ENCODE peak calls at places on chromosomes 13 and 19, in four cellular contexts. J is uterus, I is foreskin fibroblast, W is heart left ventricle. H is an unnamed sample.

GRCh38 chr13:22499919-22500318 is 680.9 kb upstream of the SGCG start:
- DNase-seq in J (no peak), I (no peak), W (no peak), H (no peak)

GRCh38 chr13:44465318-44465717 is 91.7 kb downstream of the SERP2 start:
- DNase-seq in J (no peak), I (peak; percentile 12), W (no peak), H (no peak)

GRCh38 chr13:48973845-48974431 is 1.8 kb upstream of the FNDC3A start:
- DNase-seq in J (no peak), I (no peak), W (no peak), H (no peak)

GRCh38 chr19:50266041-50266440 is 62.6 kb downstream of the MYH14 start:
- DNase-seq in J (no peak), I (no peak), W (no peak), H (no peak)

GRCh38 chr19:42246143-42246868 is 3.9 kb upstream of the GSK3A start:
- DNase-seq in J (peak; percentile 85), I (peak; percentile 75), W (peak; percentile 83), H (peak; percentile 58)

GRCh38 chr19:41263042-41263849 is 926 bp upstream of the HNRNPUL1 start:
- DNase-seq in J (peak; percentile 61), I (peak; percentile 61), W (peak; percentile 76), H (peak; percentile 58)

GRCh38 chr13:105538346-105538745 is 997.1 kb downstream of the EFNB2 start:
- DNase-seq in J (no peak), I (no peak), W (no peak), H (no peak)

GRCh38 chr13:112466132-112467025 is 90.2 kb downstream of the SPACA7 start:
- DNase-seq in J (no peak), I (no peak), W (peak; percentile 45), H (no peak)

GRCh38 chr13:105410602-105411001 is 1124.9 kb downstream of the EFNB2 start:
- DNase-seq in J (no peak), I (peak; percentile 45), W (peak; percentile 64), H (peak; percentile 39)

GRCh38 chr13:73101608-73102007 is 42.8 kb downstream of the KLF5 start:
- DNase-seq in J (no peak), I (no peak), W (no peak), H (no peak)

GRCh38 chr13:90594694-90595093 is 752.8 kb upstream of the MIR17HG start:
- DNase-seq in J (no peak), I (peak; percentile 8), W (no peak), H (no peak)

DNA sequence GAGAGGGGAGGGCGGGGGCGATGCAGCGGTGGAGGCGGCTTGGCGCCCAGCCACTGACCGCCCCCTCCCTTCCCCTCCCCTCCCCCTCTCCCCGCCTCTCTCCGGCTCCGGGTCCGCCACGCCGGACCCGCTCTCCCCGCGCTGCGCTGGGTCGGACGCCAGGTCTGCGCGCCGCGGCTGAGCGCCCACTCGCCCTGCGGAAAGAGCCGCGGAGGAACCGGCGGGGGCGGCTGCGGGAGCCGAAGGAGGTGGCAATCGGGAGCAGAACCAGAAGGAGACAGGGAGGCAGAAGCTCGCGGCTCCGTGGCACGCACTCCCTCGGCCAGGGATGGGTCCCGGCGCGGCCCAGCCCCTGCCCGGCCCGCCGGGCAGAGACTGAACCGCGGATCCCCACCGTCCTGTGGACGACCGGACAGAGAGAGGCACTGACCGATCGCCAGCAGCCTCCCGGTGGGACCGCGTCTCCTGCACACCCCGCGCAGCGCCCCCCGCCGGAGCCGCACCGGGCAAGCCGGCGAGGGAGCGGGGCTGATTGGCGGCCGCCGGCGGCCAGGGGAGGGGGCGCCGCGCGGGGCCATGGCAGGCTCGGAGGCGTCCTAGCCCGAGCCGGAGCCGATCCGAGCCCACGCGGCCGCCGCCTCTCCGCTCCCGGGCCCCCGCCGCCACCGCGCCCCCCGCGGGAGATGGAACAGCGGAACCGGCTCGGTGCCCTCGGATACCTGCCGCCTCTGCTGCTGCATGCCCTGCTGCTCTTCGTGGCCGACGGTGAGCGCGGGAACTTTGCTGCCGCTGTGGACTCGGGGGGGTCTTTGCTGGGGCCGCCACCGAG is at the start of gene VSTM2B:
- DNase-seq in J (no peak), I (no peak), W (peak; percentile 49), H (no peak)
- H3K4me3 ChIP-seq in J (no peak within 1 kb of the TSS), I (no peak within 1 kb of the TSS), W (peak within 1 kb of the TSS; percentile 35), H (no peak within 1 kb of the TSS)

GRCh38 chr19:710767-711166 is 2.0 kb downstream of the PALM start:
- DNase-seq in J (no peak), I (no peak), W (no peak), H (no peak)
- H3K4me3 ChIP-seq in J (no peak overlapping the region), I (no peak overlapping the region), W (peak overlapping the region; percentile 75), H (no peak overlapping the region)

DNA sequence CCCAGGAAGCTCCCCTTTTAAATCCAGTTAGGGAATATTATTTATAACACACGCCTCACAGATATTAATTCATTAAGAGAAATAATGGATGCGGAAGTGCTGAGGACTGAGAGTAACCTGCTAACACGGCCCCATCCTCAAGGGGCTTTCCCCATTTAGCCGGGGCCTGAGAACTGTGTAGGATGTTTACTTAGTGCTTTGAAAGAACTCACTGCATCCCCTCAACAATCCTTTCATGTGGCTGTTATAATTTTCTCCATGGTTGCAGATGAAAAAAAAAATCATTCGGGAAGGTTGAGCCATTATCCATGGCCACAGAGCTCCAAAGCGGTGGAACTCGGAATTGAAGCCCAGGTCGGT is 98.2 kb downstream of the ING1 start:
- DNase-seq in J (no peak), I (no peak), W (no peak), H (no peak)
- H3K4me3 ChIP-seq in J (no peak overlapping the region), I (no peak overlapping the region), W (peak overlapping the region; percentile 35), H (no peak overlapping the region)

GRCh38 chr13:94712287-94712811 is at the start of gene SOX21:
- DNase-seq in J (no peak), I (no peak), W (no peak), H (no peak)

GRCh38 chr13:94710081-94710809 is 2.1 kb downstream of the SOX21 start:
- DNase-seq in J (no peak), I (no peak), W (no peak), H (no peak)

GRCh38 chr13:94712812-94713555 is 639 bp upstream of the SOX21 start:
- DNase-seq in J (no peak), I (peak; percentile 74), W (no peak), H (no peak)

GRCh38 chr13:94710881-94711560 is 1.3 kb downstream of the SOX21 start:
- DNase-seq in J (no peak), I (no peak), W (no peak), H (no peak)

GRCh38 chr13:94711561-94712286 is 621 bp downstream of the SOX21 start:
- DNase-seq in J (no peak), I (peak; percentile 24), W (no peak), H (no peak)
- H3K4me3 ChIP-seq in J (no peak overlapping the region), I (no peak overlapping the region), W (peak overlapping the region; percentile 32), H (no peak overlapping the region)

GRCh38 chr19:17026706-17027427 is at the start of gene CPAMD8:
- DNase-seq in J (no peak), I (no peak), W (peak; percentile 65), H (no peak)
- H3K4me3 ChIP-seq in J (no peak within 1 kb of the TSS), I (no peak within 1 kb of the TSS), W (peak within 1 kb of the TSS; percentile 49), H (peak within 1 kb of the TSS; percentile 49)

GRCh38 chr13:59750860-59751259 is 412.9 kb downstream of the DIAPH3 start:
- DNase-seq in J (no peak), I (peak; percentile 65), W (no peak), H (no peak)
- H3K4me3 ChIP-seq in J (no peak overlapping the region), I (peak overlapping the region; percentile 19), W (no peak overlapping the region), H (no peak overlapping the region)

GRCh38 chr19:46952874-46953273 is 66.8 kb upstream of the NPAS1 start:
- DNase-seq in J (no peak), I (no peak), W (no peak), H (no peak)

GRCh38 chr19:46954502-46955004 is 65.1 kb upstream of the NPAS1 start:
- DNase-seq in J (no peak), I (no peak), W (no peak), H (no peak)

GRCh38 chr19:46955813-46956371 is 63.7 kb upstream of the NPAS1 start:
- DNase-seq in J (no peak), I (no peak), W (no peak), H (no peak)

GRCh38 chr19:46955114-46955812 is 64.4 kb upstream of the NPAS1 start:
- DNase-seq in J (no peak), I (no peak), W (no peak), H (no peak)

GRCh38 chr19:46953955-46954501 is 65.6 kb upstream of the NPAS1 start:
- DNase-seq in J (no peak), I (no peak), W (no peak), H (no peak)
- H3K4me3 ChIP-seq in J (no peak overlapping the region), I (no peak overlapping the region), W (no peak overlapping the region), H (no peak overlapping the region)

DNA sequence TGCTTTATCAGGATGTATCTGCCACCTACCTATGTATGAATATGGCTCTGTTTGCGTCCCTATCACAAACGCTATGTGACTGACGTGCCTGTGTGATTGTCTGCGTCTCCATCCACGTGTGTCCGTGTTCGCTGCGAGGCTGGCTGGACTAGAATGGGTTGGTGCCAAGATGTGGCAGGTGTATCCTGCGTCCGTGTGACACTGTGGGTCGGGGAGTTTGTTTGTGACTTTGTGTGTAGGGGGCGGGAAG is 6.7 kb upstream of the HOOK2 start:
- DNase-seq in J (no peak), I (no peak), W (no peak), H (peak; percentile 61)
- H3K4me3 ChIP-seq in J (peak overlapping the region; percentile 49), I (peak overlapping the region; percentile 43), W (peak overlapping the region; percentile 57), H (peak overlapping the region; percentile 40)

GRCh38 chr19:18789883-18790565 is 1.1 kb downstream of the COMP start:
- DNase-seq in J (no peak), I (no peak), W (peak; percentile 63), H (no peak)
- H3K4me3 ChIP-seq in J (no peak overlapping the region), I (peak overlapping the region; percentile 15), W (peak overlapping the region; percentile 16), H (no peak overlapping the region)

GRCh38 chr19:34182125-34182524 is 9.8 kb downstream of the LSM14A start:
- DNase-seq in J (no peak), I (no peak), W (no peak), H (no peak)
- H3K4me3 ChIP-seq in J (no peak overlapping the region), I (no peak overlapping the region), W (no peak overlapping the region), H (no peak overlapping the region)